ENCODE peak calls at places on chromosomes 7 and 10, in six cellular contexts. F is cardiac muscle cell, J is lung, U is bronchial epithelial cell, R is neural progenitor cell, N is HCT116. D is an unnamed sample. For H3K36me3, the result is how much of the 10 kb centered on the place peaks cover.

GRCh38 chr10:119652361-119652760 is 1.2 kb downstream of the BAG3 start:
- DNase-seq in F (peak), J (no peak), U (peak), R (peak), N (peak), D (no peak)

GRCh38 chr7:70098905-70099672 is 500.8 kb downstream of the AUTS2 start:
- DNase-seq in F (no peak), J (no peak), U (no peak), R (no peak), N (no peak), D (no peak)

GRCh38 chr7:41117431-41117830 is 585.5 kb downstream of the INHBA start:
- DNase-seq in F (no peak), J (no peak), U (peak), R (no peak), N (no peak), D (no peak)

GRCh38 chr10:113788604-113789083 is 37.2 kb downstream of the PLEKHS1 start:
- DNase-seq in F (no peak), J (peak), U (peak), R (no peak), N (peak), D (peak)

GRCh38 chr10:28254290-28254985 is 48.4 kb downstream of the MPP7 start:
- DNase-seq in F (no peak), J (peak), U (peak), R (no peak), N (peak), D (no peak)

GRCh38 chr10:124614003-124614659 is 130.0 kb downstream of the FAM53B start:
- DNase-seq in F (no peak), J (no peak), U (no peak), R (no peak), N (no peak), D (no peak)

GRCh38 chr10:119872860-119873671 is 423 bp upstream of the MCMBP start:
- DNase-seq in F (peak), J (peak), U (peak), R (peak), N (peak), D (peak)

GRCh38 chr7:36523371-36523953 is 133.8 kb downstream of the ANLN start:
- DNase-seq in F (no peak), J (no peak), U (no peak), R (peak), N (no peak), D (no peak)

GRCh38 chr7:123460616-123461015 is 73.8 kb downstream of the IQUB start:
- DNase-seq in F (no peak), J (no peak), U (peak), R (no peak), N (no peak), D (no peak)

GRCh38 chr7:68185641-68186040 is 1189.0 kb downstream of the TYW1 start:
- DNase-seq in F (no peak), J (no peak), U (no peak), R (no peak), N (no peak), D (no peak)

GRCh38 chr10:22427101-22427500 is 81.8 kb downstream of the SPAG6 start:
- DNase-seq in F (peak), J (no peak), U (peak), R (no peak), N (peak), D (no peak)

GRCh38 chr7:112199672-112200071 is 6.5 kb downstream of the DOCK4 start:
- DNase-seq in F (no peak), J (no peak), U (no peak), R (no peak), N (no peak), D (no peak)

GRCh38 chr7:50229964-50230363 is 74.6 kb upstream of the IKZF1 start:
- DNase-seq in F (no peak), J (no peak), U (no peak), R (peak), N (peak), D (no peak)

GRCh38 chr10:89615824-89616223 is 29.2 kb downstream of the PANK1 start:
- DNase-seq in F (no peak), J (no peak), U (no peak), R (no peak), N (no peak), D (no peak)

GRCh38 chr7:18573410-18574234 is 78.1 kb downstream of the HDAC9 start:
- DNase-seq in F (no peak), J (no peak), U (no peak), R (no peak), N (no peak), D (peak)

GRCh38 chr10:4450981-4451501 is 375.0 kb upstream of the AKR1E2 start:
- DNase-seq in F (no peak), J (no peak), U (peak), R (no peak), N (no peak), D (no peak)

GRCh38 chr10:68053553-68053952 is 21.5 kb downstream of the HERC4 start:
- DNase-seq in F (no peak), J (no peak), U (no peak), R (no peak), N (no peak), D (no peak)

GRCh38 chr7:24334627-24335026 is 50.6 kb downstream of the NPY start:
- DNase-seq in F (no peak), J (no peak), U (no peak), R (no peak), N (no peak), D (no peak)

GRCh38 chr7:94223375-94224084 is 171.2 kb upstream of the COL1A2 start:
- DNase-seq in F (peak), J (no peak), U (peak), R (peak), N (peak), D (no peak)

GRCh38 chr10:103803941-103804340 is 51.4 kb downstream of the SH3PXD2A start:
- DNase-seq in F (no peak), J (no peak), U (peak), R (no peak), N (no peak), D (no peak)

GRCh38 chr10:110498982-110499795 is 1.5 kb downstream of the DUSP5 start:
- DNase-seq in F (peak), J (no peak), U (peak), R (peak), N (no peak), D (no peak)

GRCh38 chr7:136956232-136956631 is 87.8 kb downstream of the CHRM2 start:
- DNase-seq in F (no peak), J (no peak), U (peak), R (no peak), N (no peak), D (no peak)

GRCh38 chr10:70846795-70847194 is 31.0 kb downstream of the SGPL1 start:
- DNase-seq in F (no peak), J (no peak), U (no peak), R (no peak), N (no peak), D (no peak)

GRCh38 chr7:132910657-132911056 is 171.2 kb downstream of the CHCHD3 start:
- DNase-seq in F (no peak), J (no peak), U (no peak), R (no peak), N (no peak), D (no peak)

GRCh38 chr7:132919776-132920175 is 162.1 kb downstream of the CHCHD3 start:
- DNase-seq in F (no peak), J (no peak), U (no peak), R (no peak), N (no peak), D (no peak)

DNA sequence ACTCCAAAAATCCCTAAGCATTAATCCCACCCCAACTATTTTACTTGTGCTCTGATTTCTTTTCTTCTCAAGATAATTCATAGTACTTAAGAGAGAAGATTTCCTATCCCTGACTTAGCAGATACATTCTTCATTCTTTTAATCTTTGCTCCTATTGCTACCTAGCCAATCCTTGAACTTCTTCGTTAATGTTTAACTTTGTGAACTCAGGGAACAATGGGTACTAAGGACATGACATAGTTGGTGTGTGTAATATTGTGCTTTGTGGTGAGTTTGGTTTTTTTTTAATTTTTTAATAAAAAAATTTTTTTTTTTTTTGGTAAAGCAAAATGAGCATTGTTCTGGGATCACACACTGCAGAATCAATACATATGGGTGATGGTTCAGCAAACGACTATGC is 166.2 kb downstream of the CHCHD3 start:
- DNase-seq in F (no peak), J (no peak), U (no peak), R (no peak), N (no peak), D (no peak)
- TF ChIP-seq CTCF in F (no peak), J (no peak), U (no peak), R (no peak), N (no peak), D (no peak)

GRCh38 chr7:143147070-143147469 is 15.2 kb downstream of the PIP start:
- DNase-seq in F (no peak), J (no peak), U (no peak), R (no peak), N (no peak), D (no peak)
- H3K36me3 ChIP-seq in F (under half), J (under half), U (under half), R (under half), N (under half), D (under half)

DNA sequence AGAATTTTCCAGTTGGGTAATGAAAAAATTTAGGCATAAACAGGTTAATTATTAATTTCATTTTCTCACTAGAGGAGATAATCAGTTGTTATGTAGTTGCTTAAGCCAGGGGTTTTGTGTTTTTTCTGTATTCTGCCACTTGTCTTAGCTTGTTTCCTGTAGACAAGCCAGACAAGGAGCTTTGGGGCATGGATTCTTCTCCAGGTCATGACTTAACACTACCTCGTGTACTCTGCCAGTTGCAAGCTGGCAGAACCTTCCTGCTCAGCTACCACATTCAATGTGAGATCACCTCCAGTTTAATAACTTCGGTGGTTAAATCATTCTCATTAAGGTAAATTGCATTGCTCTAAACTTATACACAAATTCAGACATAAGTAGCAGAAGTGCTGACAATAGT is 1.8 kb downstream of the CCM2 start:
- DNase-seq in F (no peak), J (no peak), U (peak), R (no peak), N (no peak), D (no peak)
- H3K4me3 ChIP-seq in F (no peak), J (no peak), U (no peak), R (no peak), N (no peak), D (peak)

DNA sequence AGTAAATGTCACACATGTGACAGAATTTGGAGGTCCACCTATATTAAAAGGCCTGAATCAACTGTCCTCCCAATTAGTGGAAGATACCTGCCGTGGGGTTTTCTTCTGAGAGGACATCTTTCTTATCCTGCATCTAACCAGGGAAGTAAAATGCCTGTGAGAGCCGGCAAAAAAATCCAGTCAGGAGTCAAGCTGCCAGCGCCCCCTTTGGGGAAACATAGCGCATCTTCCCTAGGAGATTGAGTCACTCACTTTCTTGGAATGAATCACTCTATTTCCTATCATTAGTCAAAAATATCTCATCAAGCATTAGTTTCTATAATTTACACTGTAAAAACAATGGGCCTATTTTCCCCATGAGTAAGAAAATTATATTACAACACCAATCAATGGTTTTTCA is 66.4 kb upstream of the ANK3 start:
- DNase-seq in F (no peak), J (no peak), U (peak), R (peak), N (no peak), D (no peak)
- TF ChIP-seq CTCF in F (peak), J (no peak), U (no peak), R (peak), N (peak), D (no peak)

GRCh38 chr10:3113343-3113720 is 46.0 kb downstream of the PFKP start:
- DNase-seq in F (no peak), J (no peak), U (no peak), R (no peak), N (no peak), D (no peak)

GRCh38 chr10:3109633-3110032 is 42.3 kb downstream of the PFKP start:
- DNase-seq in F (no peak), J (no peak), U (no peak), R (no peak), N (no peak), D (no peak)

GRCh38 chr10:3110782-3111625 is 43.7 kb downstream of the PFKP start:
- DNase-seq in F (peak), J (no peak), U (no peak), R (no peak), N (no peak), D (no peak)

GRCh38 chr10:3109196-3109595 is 41.8 kb downstream of the PFKP start:
- DNase-seq in F (no peak), J (no peak), U (no peak), R (no peak), N (no peak), D (no peak)

GRCh38 chr10:3111626-3112220 is 44.4 kb downstream of the PFKP start:
- DNase-seq in F (peak), J (no peak), U (no peak), R (no peak), N (no peak), D (peak)
- H3K36me3 ChIP-seq in F (half or more), J (under half), U (under half), R (under half), N (half or more), D (under half)

GRCh38 chr7:92753614-92754013 is 82.8 kb downstream of the CDK6 start:
- DNase-seq in F (no peak), J (no peak), U (peak), R (no peak), N (no peak), D (no peak)

GRCh38 chr7:92750961-92751360 is 85.4 kb downstream of the CDK6 start:
- DNase-seq in F (no peak), J (no peak), U (no peak), R (no peak), N (no peak), D (no peak)

GRCh38 chr7:92750440-92750839 is 85.9 kb downstream of the CDK6 start:
- DNase-seq in F (no peak), J (no peak), U (no peak), R (no peak), N (no peak), D (no peak)

GRCh38 chr7:92749832-92750231 is 86.5 kb downstream of the CDK6 start:
- DNase-seq in F (no peak), J (no peak), U (no peak), R (no peak), N (no peak), D (no peak)

DNA sequence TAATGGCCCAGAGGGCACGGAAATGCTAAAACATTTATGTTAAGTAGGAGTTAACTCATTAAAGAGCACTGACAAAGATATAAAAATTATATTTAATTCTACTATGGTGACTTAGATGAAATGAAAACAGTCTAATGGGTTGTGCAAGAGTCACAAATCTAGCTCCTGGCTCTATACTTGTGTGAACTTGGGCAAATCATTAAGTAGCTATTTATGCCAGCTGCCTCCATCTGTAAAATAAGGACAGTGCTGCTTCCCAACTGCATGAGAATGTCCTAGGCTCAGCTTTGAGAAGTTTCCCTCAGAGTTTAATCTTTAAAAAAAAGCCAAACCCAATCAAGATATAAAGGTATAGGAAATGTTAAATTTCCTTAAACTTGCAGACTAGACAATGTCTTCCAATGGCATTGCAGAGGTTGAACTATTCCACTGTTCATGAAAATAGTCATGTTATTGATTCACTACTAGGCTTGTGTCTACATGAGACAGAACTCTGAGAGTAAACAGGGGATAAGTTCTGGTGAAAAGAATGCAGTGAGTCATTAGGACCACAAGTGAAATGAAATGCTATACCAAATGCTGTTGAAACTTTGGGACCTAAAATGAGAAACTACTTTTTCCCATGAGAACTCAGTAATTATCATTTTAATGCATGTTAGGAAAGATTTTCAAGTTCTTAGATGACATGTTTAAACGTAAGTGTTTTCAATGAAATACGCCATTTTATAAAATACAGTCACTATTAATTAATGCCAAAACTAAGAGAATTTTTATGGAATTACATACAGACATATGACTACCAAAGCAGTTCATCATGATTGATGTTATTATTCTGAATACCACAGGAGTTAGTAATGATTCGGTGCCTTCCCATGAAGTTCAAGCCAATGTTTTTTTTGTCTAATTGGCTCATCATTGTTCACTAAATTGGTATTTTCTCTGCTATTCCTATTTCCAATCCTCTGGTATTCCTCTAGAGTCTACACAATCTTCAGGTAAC is 84.2 kb downstream of the CDK6 start:
- DNase-seq in F (no peak), J (no peak), U (peak), R (no peak), N (peak), D (no peak)
- H3K4me3 ChIP-seq in F (no peak), J (no peak), U (no peak), R (no peak), N (no peak), D (no peak)

D was measured in psoas muscle.